ENCODE peak calls at places on chromosomes 6 and 20, in six cellular contexts. N is iPS DF 6.9; E is glomerular endothelial cell; O is NCI-H774; A is activated naive CD4-positive, alpha-beta T cell treated with Interleukin-2 at 50 U/mL for 16 hours; G is astrocyte of the spinal cord. D is an unnamed sample.

GRCh38 chr6:105902401-105903031 is 183.6 kb upstream of the PRDM1 start:
- DNase-seq in N (no peak), E (no peak), O (no peak), A (no peak), G (no peak), D (no peak)

GRCh38 chr6:167700199-167700598 is 126.5 kb upstream of the AFDN start:
- DNase-seq in N (no peak), E (no peak), O (no peak), A (no peak), G (no peak), D (no peak)

GRCh38 chr20:43925215-43925614 is 10.6 kb downstream of the TOX2 start:
- DNase-seq in N (no peak), E (no peak), O (no peak), A (peak), G (no peak), D (no peak)

GRCh38 chr20:10541668-10542411 is 106.7 kb downstream of the SLX4IP start:
- DNase-seq in N (no peak), E (no peak), O (peak), A (no peak), G (no peak), D (no peak)

GRCh38 chr6:31952140-31952805 is 6.4 kb downstream of the CFB start:
- DNase-seq in N (peak), E (no peak), O (peak), A (peak), G (peak), D (peak)

GRCh38 chr20:51368461-51369211 is 173.9 kb downstream of the NFATC2 start:
- DNase-seq in N (no peak), E (no peak), O (no peak), A (no peak), G (peak), D (no peak)

GRCh38 chr6:105596284-105596755 is 193.4 kb upstream of the PREP start:
- DNase-seq in N (no peak), E (no peak), O (no peak), A (no peak), G (peak), D (no peak)

GRCh38 chr6:29748391-29749352 is 25.4 kb downstream of the HLA-F start:
- DNase-seq in N (no peak), E (no peak), O (peak), A (peak), G (peak), D (peak)

GRCh38 chr6:52517502-52518278 is 59.2 kb downstream of the TRAM2 start:
- DNase-seq in N (peak), E (no peak), O (peak), A (peak), G (peak), D (peak)

GRCh38 chr20:5154543-5154925 is 27.7 kb downstream of the CDS2 start:
- DNase-seq in N (no peak), E (no peak), O (no peak), A (no peak), G (no peak), D (no peak)

GRCh38 chr6:10976571-10976970 is 67.5 kb downstream of the ELOVL2 start:
- DNase-seq in N (no peak), E (no peak), O (no peak), A (no peak), G (no peak), D (no peak)

GRCh38 chr6:11328613-11329247 is 96.3 kb upstream of the NEDD9 start:
- DNase-seq in N (no peak), E (no peak), O (no peak), A (no peak), G (peak), D (no peak)

GRCh38 chr6:162343196-162343901 is 384.2 kb downstream of the PRKN start:
- DNase-seq in N (no peak), E (no peak), O (no peak), A (no peak), G (no peak), D (no peak)

GRCh38 chr6:81606965-81607381 is 145.5 kb downstream of the TENT5A start:
- DNase-seq in N (no peak), E (no peak), O (no peak), A (no peak), G (peak), D (no peak)

GRCh38 chr6:110689275-110689935 is 125.9 kb downstream of the CDK19 start:
- DNase-seq in N (no peak), E (no peak), O (peak), A (no peak), G (no peak), D (peak)

GRCh38 chr6:90484903-90485302 is 102.0 kb downstream of the MAP3K7 start:
- DNase-seq in N (no peak), E (no peak), O (no peak), A (no peak), G (no peak), D (no peak)

GRCh38 chr20:64109831-64110391 is 2.5 kb upstream of the NPBWR2 start:
- DNase-seq in N (no peak), E (no peak), O (no peak), A (no peak), G (no peak), D (no peak)

GRCh38 chr6:64254558-64254957 is 619.0 kb downstream of the PHF3 start:
- DNase-seq in N (no peak), E (peak), O (no peak), A (no peak), G (no peak), D (no peak)

GRCh38 chr6:137240168-137240567 is 21.0 kb upstream of the IFNGR1 start:
- DNase-seq in N (no peak), E (no peak), O (no peak), A (no peak), G (peak), D (no peak)

GRCh38 chr6:14721103-14721758 is 524.6 kb upstream of the JARID2 start:
- DNase-seq in N (no peak), E (no peak), O (peak), A (no peak), G (no peak), D (no peak)

GRCh38 chr6:117477988-117478852 is 4.3 kb upstream of the DCBLD1 start:
- DNase-seq in N (no peak), E (no peak), O (no peak), A (no peak), G (no peak), D (no peak)

GRCh38 chr6:31163922-31164321 is 5.5 kb downstream of the TCF19 start:
- DNase-seq in N (no peak), E (no peak), O (no peak), A (no peak), G (no peak), D (no peak)

GRCh38 chr6:139474145-139475108 is 100.0 kb upstream of the CITED2 start:
- DNase-seq in N (no peak), E (no peak), O (peak), A (no peak), G (peak), D (no peak)

D was measured in prostate gland.